ENCODE peak calls at places on chromosomes 5 and 9, in four cellular contexts. One of them, this sample, is unnamed.

GRCh38 chr9:71001780-71002386 is 119.5 kb downstream of the TRPM3 start:
- DNase-seq in NB4: peak
- DNase-seq in omental fat pad: no peak
- DNase-seq in BJ: no peak
- DNase-seq in this sample: no peak

GRCh38 chr9:92685022-92685421 is 15.1 kb upstream of the IPPK start:
- DNase-seq in NB4: no peak
- DNase-seq in omental fat pad: no peak
- DNase-seq in BJ: no peak
- DNase-seq in this sample: no peak

GRCh38 chr5:15222156-15222555 is 277.8 kb upstream of the FBXL7 start:
- DNase-seq in NB4: no peak
- DNase-seq in omental fat pad: no peak
- DNase-seq in BJ: no peak
- DNase-seq in this sample: no peak

GRCh38 chr5:17118631-17119030 is 98.8 kb upstream of the BASP1 start:
- DNase-seq in NB4: peak
- DNase-seq in omental fat pad: no peak
- DNase-seq in BJ: peak
- DNase-seq in this sample: no peak

GRCh38 chr5:76836181-76836580 is 13.6 kb upstream of the S100Z start:
- DNase-seq in NB4: no peak
- DNase-seq in omental fat pad: no peak
- DNase-seq in BJ: no peak
- DNase-seq in this sample: no peak

GRCh38 chr5:66222455-66222854 is 78.4 kb downstream of the SREK1 start:
- DNase-seq in NB4: no peak
- DNase-seq in omental fat pad: no peak
- DNase-seq in BJ: no peak
- DNase-seq in this sample: no peak

GRCh38 chr5:132090107-132090506 is 16.5 kb downstream of the CSF2 start:
- DNase-seq in NB4: no peak
- DNase-seq in omental fat pad: no peak
- DNase-seq in BJ: peak
- DNase-seq in this sample: no peak

GRCh38 chr5:23208959-23209431 is 298.4 kb upstream of the PRDM9 start:
- DNase-seq in NB4: peak
- DNase-seq in omental fat pad: no peak
- DNase-seq in BJ: no peak
- DNase-seq in this sample: no peak

GRCh38 chr9:136049451-136050265 is 45.4 kb downstream of the NACC2 start:
- DNase-seq in NB4: peak
- DNase-seq in omental fat pad: no peak
- DNase-seq in BJ: no peak
- DNase-seq in this sample: no peak

GRCh38 chr9:21854594-21854993 is 52.2 kb downstream of the MTAP start:
- DNase-seq in NB4: no peak
- DNase-seq in omental fat pad: peak
- DNase-seq in BJ: no peak
- DNase-seq in this sample: no peak

GRCh38 chr9:27600254-27600653 is 27.0 kb upstream of the C9orf72 start:
- DNase-seq in NB4: no peak
- DNase-seq in omental fat pad: no peak
- DNase-seq in BJ: no peak
- DNase-seq in this sample: no peak

GRCh38 chr5:35926389-35927051 is 11.9 kb downstream of the CAPSL start:
- DNase-seq in NB4: peak
- DNase-seq in omental fat pad: peak
- DNase-seq in BJ: no peak
- DNase-seq in this sample: no peak

GRCh38 chr5:1549631-1550030 is 25.9 kb upstream of the LPCAT1 start:
- DNase-seq in NB4: no peak
- DNase-seq in omental fat pad: no peak
- DNase-seq in BJ: no peak
- DNase-seq in this sample: no peak

GRCh38 chr5:132055808-132056609 is 4.4 kb upstream of the IL3 start:
- DNase-seq in NB4: peak
- DNase-seq in omental fat pad: peak
- DNase-seq in BJ: no peak
- DNase-seq in this sample: peak

GRCh38 chr5:178273665-178274541 is 41.3 kb upstream of the PHYKPL start:
- DNase-seq in NB4: no peak
- DNase-seq in omental fat pad: no peak
- DNase-seq in BJ: no peak
- DNase-seq in this sample: no peak

GRCh38 chr5:84599964-84600363 is 215.3 kb upstream of the EDIL3 start:
- DNase-seq in NB4: no peak
- DNase-seq in omental fat pad: no peak
- DNase-seq in BJ: no peak
- DNase-seq in this sample: no peak

GRCh38 chr5:10553476-10553875 is 10.4 kb upstream of the ANKRD33B start:
- DNase-seq in NB4: no peak
- DNase-seq in omental fat pad: no peak
- DNase-seq in BJ: no peak
- DNase-seq in this sample: no peak

GRCh38 chr9:18368206-18368605 is 105.7 kb upstream of the ADAMTSL1 start:
- DNase-seq in NB4: no peak
- DNase-seq in omental fat pad: no peak
- DNase-seq in BJ: peak
- DNase-seq in this sample: no peak

GRCh38 chr9:121954477-121955175 is 138.5 kb downstream of the TTLL11 start:
- DNase-seq in NB4: no peak
- DNase-seq in omental fat pad: no peak
- DNase-seq in BJ: no peak
- DNase-seq in this sample: no peak

GRCh38 chr9:121499427-121500164 is at the start of gene GGTA1:
- DNase-seq in NB4: peak
- DNase-seq in omental fat pad: no peak
- DNase-seq in BJ: no peak
- DNase-seq in this sample: peak

GRCh38 chr9:87141124-87141523 is 193.8 kb upstream of the GAS1 start:
- DNase-seq in NB4: no peak
- DNase-seq in omental fat pad: no peak
- DNase-seq in BJ: no peak
- DNase-seq in this sample: no peak

GRCh38 chr5:111063709-111064322 is 7.7 kb upstream of the TSLP start:
- DNase-seq in NB4: no peak
- DNase-seq in omental fat pad: no peak
- DNase-seq in BJ: no peak
- DNase-seq in this sample: no peak

GRCh38 chr9:86344818-86345217 is 9.4 kb downstream of the TUT7 start:
- DNase-seq in NB4: no peak
- DNase-seq in omental fat pad: no peak
- DNase-seq in BJ: no peak
- DNase-seq in this sample: no peak

GRCh38 chr9:121299467-121300282 is 31.7 kb downstream of the GSN start:
- DNase-seq in NB4: no peak
- DNase-seq in omental fat pad: no peak
- DNase-seq in BJ: no peak
- DNase-seq in this sample: peak

GRCh38 chr5:116506448-116506847 is 68.2 kb downstream of the SEMA6A start:
- DNase-seq in NB4: no peak
- DNase-seq in omental fat pad: no peak
- DNase-seq in BJ: no peak
- DNase-seq in this sample: no peak

DNA sequence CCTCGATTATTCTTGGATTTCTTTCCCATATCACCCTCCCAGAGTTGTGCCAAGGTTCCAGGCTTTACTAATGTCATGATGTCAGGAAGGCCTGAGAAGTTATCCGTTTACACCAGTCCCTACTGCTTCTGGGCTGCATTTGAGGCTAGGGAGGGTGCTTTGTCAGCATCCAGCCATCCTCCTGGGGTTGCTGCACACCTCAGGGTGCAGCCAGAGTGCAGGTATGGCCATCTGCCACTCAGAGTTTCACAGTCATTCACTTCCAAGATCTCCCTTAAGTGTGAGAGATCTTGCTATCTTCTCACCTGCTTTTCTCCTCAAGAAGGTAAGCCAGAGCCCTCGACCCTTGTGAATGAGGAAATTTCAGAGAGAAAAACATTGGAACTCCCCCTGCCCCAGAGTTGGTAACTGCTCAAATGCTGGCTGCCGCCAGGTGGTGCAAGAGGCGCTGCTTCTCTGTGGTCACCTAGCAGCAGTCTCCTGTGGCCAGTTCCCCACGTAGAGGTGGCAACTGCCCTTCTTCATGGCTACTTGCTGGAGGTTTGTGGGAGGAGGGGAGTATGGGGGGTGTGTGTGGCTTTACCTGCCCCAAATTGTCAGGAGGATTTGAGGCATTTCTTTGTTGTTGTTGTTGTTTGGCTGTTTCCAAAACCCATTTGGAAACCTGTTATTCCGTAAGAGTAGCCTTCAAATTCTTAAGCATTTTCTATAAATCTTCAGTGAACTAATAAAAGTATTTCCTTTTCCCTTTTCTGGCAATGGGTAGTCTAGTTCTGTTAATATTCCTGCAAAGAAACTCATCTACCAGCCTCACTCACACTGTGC is 259.6 kb upstream of the DMRT1 start:
- DNase-seq in NB4: peak
- DNase-seq in omental fat pad: no peak
- DNase-seq in BJ: no peak
- DNase-seq in this sample: no peak
- TF ChIP-seq CTCF in NB4: peak
- TF ChIP-seq CTCF in omental fat pad: no peak
- TF ChIP-seq CTCF in BJ: peak
- TF ChIP-seq CTCF in this sample: no peak

GRCh38 chr5:139402561-139403158 is 1.2 kb downstream of the SPATA24 start:
- DNase-seq in NB4: peak
- DNase-seq in omental fat pad: no peak
- DNase-seq in BJ: no peak
- DNase-seq in this sample: no peak
- TF ChIP-seq CTCF in NB4: peak
- TF ChIP-seq CTCF in omental fat pad: no peak
- TF ChIP-seq CTCF in BJ: peak
- TF ChIP-seq CTCF in this sample: no peak

DNA sequence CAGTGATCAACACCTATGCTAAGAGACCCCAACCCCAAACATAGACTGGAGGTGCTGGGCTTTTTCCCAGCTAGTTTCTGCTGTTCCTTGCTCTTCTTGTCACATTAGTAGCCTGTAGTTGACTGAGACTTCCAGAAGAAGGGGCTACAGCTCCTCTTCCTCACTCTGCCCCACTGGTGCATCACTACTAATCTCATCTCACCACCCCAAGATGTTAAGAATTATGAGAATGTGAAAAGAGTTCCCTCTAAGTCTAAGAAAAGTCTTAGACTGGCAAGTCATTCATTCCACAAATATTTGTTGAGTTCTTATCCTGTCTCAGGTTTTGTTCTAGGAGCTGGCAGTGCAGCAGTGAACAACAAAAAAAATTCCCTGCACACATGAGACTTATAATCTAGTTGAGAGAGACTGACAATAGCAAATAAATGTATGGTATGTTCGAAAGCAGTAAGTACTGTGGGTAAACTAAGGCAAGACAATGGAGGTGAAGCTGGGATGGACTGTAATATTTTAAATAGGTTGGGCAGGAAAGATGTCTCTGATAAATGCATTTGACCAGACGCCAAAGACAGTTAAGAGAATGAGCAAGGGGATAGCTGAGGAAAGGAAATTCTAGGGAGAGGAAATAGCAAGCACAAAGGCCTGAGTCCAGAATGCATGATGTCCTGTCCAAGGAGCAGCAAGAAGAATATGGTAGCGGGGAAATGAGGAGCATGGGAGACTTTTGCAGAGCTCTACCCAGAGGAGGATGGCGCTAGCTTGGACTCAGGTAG is 92.3 kb downstream of the PTCD2 start:
- DNase-seq in NB4: peak
- DNase-seq in omental fat pad: no peak
- DNase-seq in BJ: peak
- DNase-seq in this sample: no peak
- TF ChIP-seq CTCF in NB4: no peak
- TF ChIP-seq CTCF in omental fat pad: no peak
- TF ChIP-seq CTCF in BJ: peak
- TF ChIP-seq CTCF in this sample: no peak

DNA sequence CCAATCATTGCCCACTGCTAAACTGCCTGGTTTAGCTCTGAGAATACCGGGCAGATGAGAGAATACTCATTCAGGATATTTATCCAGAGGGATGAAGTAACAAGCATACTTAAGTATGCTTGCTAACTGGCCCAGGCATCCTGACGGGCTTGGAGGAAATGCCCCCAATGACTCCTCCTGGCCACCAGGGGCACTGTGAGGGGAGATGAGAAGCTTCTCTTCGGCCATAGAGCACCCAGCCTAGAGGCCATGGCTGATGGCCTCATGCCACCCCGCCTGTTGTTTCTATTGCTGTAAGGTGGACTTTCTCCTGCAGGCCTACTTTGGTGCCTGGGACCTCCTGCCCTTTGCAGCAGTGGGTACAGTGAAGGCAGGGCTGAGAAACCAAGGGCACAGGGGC is 134.5 kb upstream of the FSTL4 start:
- DNase-seq in NB4: peak
- DNase-seq in omental fat pad: no peak
- DNase-seq in BJ: no peak
- DNase-seq in this sample: no peak
- TF ChIP-seq CTCF in NB4: peak
- TF ChIP-seq CTCF in omental fat pad: no peak
- TF ChIP-seq CTCF in BJ: peak
- TF ChIP-seq CTCF in this sample: no peak

GRCh38 chr9:82903503-82903902 is 159.4 kb downstream of the RASEF start:
- DNase-seq in NB4: no peak
- DNase-seq in omental fat pad: no peak
- DNase-seq in BJ: no peak
- DNase-seq in this sample: no peak
- TF ChIP-seq CTCF in NB4: peak
- TF ChIP-seq CTCF in omental fat pad: no peak
- TF ChIP-seq CTCF in BJ: no peak
- TF ChIP-seq CTCF in this sample: no peak